ENCODE peak calls at places on chromosomes 1 and 21, in eight cellular contexts. T is SK-N-SH, W is HCT116, Y is HepG2, B is K562, D is A549, G is H1, I is GM12878. O is an unnamed sample.

GRCh38 chr1:110229348-110230001 is 19.4 kb downstream of the KCNC4 start:
- DNase-seq in T (peak; percentile 43), I (no peak), D (no peak), Y (no peak), G (no peak), B (no peak), W (no peak), O (no peak)

GRCh38 chr21:17527240-17527639 is 14.4 kb downstream of the CXADR start:
- DNase-seq in D (no peak), B (no peak), Y (peak; percentile 83), G (no peak), T (peak; percentile 24), I (no peak), W (no peak), O (peak; percentile 86)

GRCh38 chr1:189131576-189131975 is 1346.1 kb downstream of the BRINP3 start:
- DNase-seq in I (no peak), B (no peak), Y (no peak), G (no peak), W (no peak), D (no peak), T (no peak), O (no peak)

GRCh38 chr1:9004731-9005708 is 21.2 kb downstream of the SLC2A7 start:
- DNase-seq in B (peak; percentile 88), Y (peak; percentile 60), T (peak; percentile 80), D (peak; percentile 77), W (peak; percentile 72), I (no peak), G (peak; percentile 53), O (peak; percentile 85)

GRCh38 chr1:29122987-29123870 is 474 bp downstream of the TMEM200B start:
- DNase-seq in I (no peak), G (no peak), D (no peak), Y (no peak), B (no peak), T (peak; percentile 65), W (no peak), O (no peak)

GRCh38 chr1:175757381-175758015 is 14.1 kb upstream of the TNR start:
- DNase-seq in T (no peak), D (peak; percentile 48), W (peak; percentile 19), I (no peak), Y (no peak), G (peak; percentile 59), B (peak; percentile 68), O (peak; percentile 35)

GRCh38 chr1:40944326-40944725 is 35.2 kb upstream of the CTPS1 start:
- DNase-seq in W (no peak), G (no peak), Y (peak; percentile 63), T (no peak), B (no peak), I (no peak), D (peak; percentile 53), O (peak; percentile 68)

GRCh38 chr1:205676597-205676996 is 3.7 kb downstream of the SLC45A3 start:
- DNase-seq in D (no peak), Y (no peak), G (no peak), B (no peak), I (no peak), T (no peak), W (no peak), O (no peak)

GRCh38 chr1:46491500-46492268 is 2.0 kb downstream of the DMBX1 start:
- DNase-seq in T (no peak), G (no peak), Y (no peak), D (no peak), I (no peak), W (no peak), B (no peak), O (no peak)

GRCh38 chr1:46492269-46492853 is 2.7 kb downstream of the DMBX1 start:
- DNase-seq in T (no peak), I (no peak), W (no peak), D (no peak), G (no peak), Y (no peak), B (no peak), O (no peak)

GRCh38 chr1:46489169-46489637 is 433 bp upstream of the DMBX1 start:
- DNase-seq in G (no peak), W (no peak), I (no peak), T (no peak), Y (no peak), B (no peak), D (no peak), O (no peak)

GRCh38 chr1:46489638-46490602 is at the start of gene DMBX1:
- DNase-seq in T (peak; percentile 86), W (peak; percentile 38), I (no peak), Y (no peak), B (peak; percentile 80), G (no peak), D (peak; percentile 85), O (no peak)

DNA sequence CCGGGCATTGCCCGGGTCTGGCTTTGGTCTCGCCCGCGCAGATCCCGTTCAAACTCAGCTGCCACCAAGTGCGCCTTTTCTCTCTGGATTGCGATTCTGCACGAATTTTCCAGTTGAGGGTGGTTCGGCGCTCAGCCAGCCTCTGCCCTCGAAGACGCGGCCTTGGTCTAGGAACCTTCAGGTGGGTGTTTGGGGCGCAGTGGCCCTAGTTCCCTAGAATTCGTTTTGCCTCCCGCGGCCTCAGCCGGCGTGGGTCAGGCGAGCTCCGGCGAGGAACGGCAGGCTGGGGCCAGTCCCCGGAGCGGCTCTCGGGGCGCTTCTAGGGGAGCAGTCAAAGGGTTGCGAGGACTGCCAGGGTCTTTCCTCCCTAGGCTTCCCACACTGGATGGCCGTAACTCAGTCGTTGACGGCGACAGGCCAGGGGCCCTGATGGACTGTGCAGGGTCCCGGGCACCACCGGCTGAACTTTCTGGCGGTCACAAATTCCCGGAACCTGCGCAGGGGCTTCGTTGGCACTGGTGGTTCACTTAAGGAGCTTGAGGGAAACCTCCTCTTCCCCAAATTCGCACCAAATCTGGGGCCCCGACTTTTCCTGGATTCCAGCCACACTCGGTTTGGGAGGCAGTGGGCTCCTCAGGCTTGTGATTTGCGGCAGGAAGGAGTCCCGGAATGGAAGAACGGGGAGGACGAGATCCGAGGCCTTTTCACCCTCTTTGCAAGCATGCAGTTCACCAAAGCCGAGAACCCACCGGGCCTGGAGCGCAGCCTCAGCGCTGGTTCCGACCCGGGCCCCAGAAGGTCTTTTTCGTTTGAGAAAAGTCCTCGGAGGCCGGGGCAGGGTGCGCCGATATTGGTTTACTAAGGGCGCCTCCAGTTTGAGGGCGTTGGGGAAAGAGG is 1.2 kb downstream of the DMBX1 start:
- DNase-seq in I (no peak), W (no peak), B (no peak), D (no peak), G (no peak), Y (no peak), T (no peak), O (peak; percentile 11)
- H3K4me2 ChIP-seq in I (no peak overlapping the region), W (peak overlapping the region; percentile 93), B (no peak overlapping the region), D (peak overlapping the region; percentile 80), G (peak overlapping the region; percentile 81), Y (no peak overlapping the region), T (peak overlapping the region; percentile 84), O (no peak overlapping the region)

GRCh38 chr1:61332796-61333195 is 250.4 kb downstream of the NFIA start:
- DNase-seq in Y (no peak), I (no peak), B (no peak), D (no peak), T (no peak), W (no peak), G (no peak), O (no peak)

GRCh38 chr1:61334718-61335589 is 252.6 kb downstream of the NFIA start:
- DNase-seq in Y (no peak), T (peak; percentile 79), I (no peak), W (no peak), B (no peak), D (no peak), G (no peak), O (no peak)

GRCh38 chr1:61330018-61330417 is 247.7 kb downstream of the NFIA start:
- DNase-seq in W (no peak), D (no peak), Y (no peak), I (no peak), G (no peak), B (no peak), T (no peak), O (no peak)

GRCh38 chr1:61330571-61330970 is 248.2 kb downstream of the NFIA start:
- DNase-seq in G (no peak), B (no peak), D (no peak), W (no peak), T (no peak), I (no peak), Y (no peak), O (no peak)

DNA sequence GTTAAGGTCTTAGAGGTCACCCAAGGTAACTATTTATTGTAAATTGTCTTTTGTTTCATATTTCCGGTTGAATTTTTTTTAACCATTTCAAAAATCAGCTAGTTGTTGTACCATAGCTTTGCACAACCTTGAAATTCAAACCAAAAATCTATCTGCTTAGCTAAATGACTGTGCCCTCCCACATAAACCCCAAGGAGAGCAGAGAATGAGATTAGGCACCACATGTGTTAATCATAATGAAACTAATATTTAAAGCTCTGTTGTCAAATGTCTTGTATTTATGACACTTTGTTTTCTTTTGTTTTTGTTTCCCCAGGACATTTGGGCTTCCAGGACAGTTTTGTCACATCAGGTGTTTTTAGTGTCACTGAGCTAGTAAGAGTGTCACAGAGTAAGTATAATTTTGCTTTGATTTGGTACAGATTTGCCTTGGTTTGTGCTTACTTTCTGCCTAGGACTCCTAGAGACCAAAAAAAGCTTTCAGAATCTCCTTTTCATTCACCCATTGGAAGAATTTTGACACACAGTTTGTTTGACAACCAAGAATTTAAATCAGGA is 249.9 kb downstream of the NFIA start:
- DNase-seq in D (no peak), T (no peak), Y (no peak), W (no peak), B (no peak), G (no peak), I (peak; percentile 68), O (peak; percentile 13)
- TF ChIP-seq MAX in D (no peak), T (no peak), Y (no peak), W (no peak), B (no peak), G (no peak), I (no peak), O (no peak)

DNA sequence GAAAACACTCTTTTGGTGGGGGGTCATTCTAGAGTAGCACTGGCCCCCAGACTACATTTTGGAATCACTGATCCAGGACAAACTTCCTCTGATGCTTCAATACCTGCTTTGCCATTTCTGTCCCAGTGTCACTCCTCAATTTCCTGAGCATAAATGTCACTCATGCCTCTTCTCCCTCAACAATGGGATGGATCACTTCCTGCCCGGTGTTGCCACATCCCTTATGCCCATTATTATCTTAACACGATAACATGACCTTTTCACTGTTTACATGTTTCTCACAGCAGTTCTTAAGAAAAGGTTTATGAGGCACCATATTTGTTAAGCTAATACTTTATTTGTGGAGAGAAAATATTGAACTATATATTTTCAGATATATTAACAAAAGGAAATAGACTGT is 3.9 kb upstream of the ITLN1 start:
- DNase-seq in B (no peak), I (no peak), Y (no peak), D (no peak), G (no peak), T (no peak), W (no peak), O (peak; percentile 39)
- H3K4me2 ChIP-seq in B (no peak overlapping the region), I (no peak overlapping the region), Y (no peak overlapping the region), D (no peak overlapping the region), G (no peak overlapping the region), T (no peak overlapping the region), W (no peak overlapping the region), O (no peak overlapping the region)

DNA sequence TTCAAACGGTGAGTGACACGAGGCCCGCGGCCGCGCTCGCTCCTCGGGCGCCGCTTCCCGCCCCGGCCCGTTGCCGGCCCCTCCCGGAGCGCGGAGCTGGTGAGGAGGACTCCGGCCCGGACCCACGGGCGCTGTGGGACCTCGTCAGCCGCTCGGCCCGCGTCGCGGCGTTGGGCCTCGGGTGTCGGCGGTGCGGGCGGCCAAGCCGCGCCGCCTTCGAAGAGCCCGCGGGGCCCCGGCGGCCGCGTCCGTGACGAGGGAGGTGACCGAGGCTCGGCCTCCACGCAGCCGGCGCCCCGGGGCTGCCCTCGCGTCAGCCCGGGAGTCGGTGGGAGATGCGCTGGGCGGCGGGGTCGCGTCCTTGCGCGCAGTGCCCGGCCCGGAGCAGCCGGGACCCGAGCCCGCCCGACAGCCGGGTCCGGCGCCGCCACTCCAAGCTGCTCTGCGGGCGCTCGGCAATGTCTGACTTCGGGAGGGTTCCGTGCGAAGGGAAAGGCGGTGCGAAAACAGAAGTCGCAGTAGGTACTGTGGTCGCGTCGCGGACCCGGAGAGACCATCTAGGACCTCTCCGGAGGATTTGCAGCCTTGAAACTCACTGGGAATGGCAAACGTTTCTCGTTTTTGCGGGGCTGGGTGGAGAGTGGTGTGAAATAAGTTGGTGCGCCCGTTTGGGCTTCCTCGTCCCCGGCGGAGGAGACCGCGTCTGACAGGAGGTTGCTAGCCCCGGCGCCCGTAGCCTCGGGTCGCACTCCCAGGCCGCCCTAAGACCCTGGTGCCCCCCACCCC is 829 bp downstream of the SPEN start:
- DNase-seq in I (no peak), B (peak; percentile 58), Y (no peak), W (no peak), T (peak; percentile 42), D (no peak), G (no peak), O (peak; percentile 52)
- TF ChIP-seq MAX in I (no peak), B (no peak), Y (no peak), W (no peak), T (no peak), D (no peak), G (no peak), O (no peak)

O was measured in endothelial cell of umbilical vein.